ENCODE peak calls at places on chromosome 2, in five cellular contexts. E, G, C, J and R are unnamed samples.

GRCh38 chr2:109247340-109247739 is 118.3 kb downstream of the SH3RF3 start:
- DNase-seq in E (no peak), G (no peak), C (no peak), J (no peak), R (no peak)

GRCh38 chr2:240224676-240225075 is 84.2 kb upstream of the OTOS start:
- DNase-seq in E (no peak), G (no peak), C (no peak), J (no peak), R (no peak)

GRCh38 chr2:228652366-228652765 is 470.9 kb upstream of the SPHKAP start:
- DNase-seq in E (no peak), G (no peak), C (no peak), J (no peak), R (no peak)

GRCh38 chr2:235468978-235469694 is 24.7 kb upstream of the AGAP1 start:
- DNase-seq in E (no peak), G (peak), C (no peak), J (peak), R (no peak)

GRCh38 chr2:232323328-232323650 is 55.3 kb upstream of the ALPP start:
- DNase-seq in E (no peak), G (no peak), C (no peak), J (peak), R (no peak)

GRCh38 chr2:151085101-151085640 is 176.5 kb downstream of the RBM43 start:
- DNase-seq in E (no peak), G (no peak), C (no peak), J (no peak), R (no peak)

GRCh38 chr2:91477731-91478672 is 2786.5 kb downstream of the RPIA start:
- DNase-seq in E (peak), G (no peak), C (peak), J (peak), R (peak)

GRCh38 chr2:174438146-174438886 is 42.8 kb downstream of the SCRN3 start:
- DNase-seq in E (no peak), G (no peak), C (peak), J (no peak), R (no peak)

GRCh38 chr2:31192396-31193065 is 24.8 kb downstream of the CAPN14 start:
- DNase-seq in E (no peak), G (no peak), C (no peak), J (no peak), R (no peak)

GRCh38 chr2:127023504-127023903 is 83.5 kb downstream of the BIN1 start:
- DNase-seq in E (no peak), G (no peak), C (no peak), J (no peak), R (no peak)

GRCh38 chr2:9256570-9257043 is 50.0 kb downstream of the ASAP2 start:
- DNase-seq in E (no peak), G (no peak), C (no peak), J (no peak), R (no peak)

GRCh38 chr2:71452565-71452964 is 796 bp upstream of the DYSF start:
- DNase-seq in E (no peak), G (no peak), C (peak), J (no peak), R (no peak)

DNA sequence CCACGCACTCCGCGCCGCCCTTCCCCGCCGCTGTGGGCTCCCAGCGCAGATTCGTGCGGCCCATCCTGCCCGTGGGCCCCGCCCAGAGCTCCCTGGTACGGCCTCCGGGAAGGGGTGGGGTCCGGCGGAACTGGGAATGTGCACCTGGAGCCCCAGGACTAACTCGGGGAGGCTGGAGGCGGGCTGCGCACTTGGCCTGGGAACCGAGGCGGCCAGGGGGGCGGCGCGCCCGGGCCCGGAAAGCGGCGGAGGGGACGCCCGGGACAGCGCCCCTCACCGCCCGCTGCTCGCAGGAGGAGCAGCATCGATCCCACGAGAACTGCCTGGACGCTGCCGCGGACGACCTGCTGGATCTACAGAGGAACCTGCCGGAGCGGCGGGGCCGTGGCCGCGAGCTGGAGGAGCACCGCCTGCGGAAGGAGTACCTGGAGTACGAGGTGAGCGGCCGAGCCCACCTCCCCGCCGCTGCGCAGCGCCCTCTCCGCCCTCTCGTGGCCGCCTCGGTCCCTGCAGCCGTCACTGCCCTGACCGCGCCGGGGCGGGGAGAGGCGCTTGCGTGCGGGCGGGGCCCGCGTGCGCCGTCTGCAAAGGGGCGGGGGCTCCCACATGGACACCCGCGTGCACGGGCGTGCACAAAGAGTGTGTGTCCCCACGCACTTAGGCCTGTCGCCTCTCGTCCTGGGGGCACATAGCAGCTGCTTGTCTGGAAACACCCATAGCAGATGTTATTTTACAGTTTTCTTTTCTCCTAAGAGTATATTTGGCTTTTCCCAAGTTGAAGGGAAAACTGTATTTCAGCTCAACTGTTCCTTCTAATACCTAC is 25.2 kb downstream of the PSD4 start:
- DNase-seq in E (peak), G (peak), C (peak), J (peak), R (no peak)
- TF ChIP-seq POLR2A in E (peak), G (peak), C (no peak), J (no peak), R (no peak)

DNA sequence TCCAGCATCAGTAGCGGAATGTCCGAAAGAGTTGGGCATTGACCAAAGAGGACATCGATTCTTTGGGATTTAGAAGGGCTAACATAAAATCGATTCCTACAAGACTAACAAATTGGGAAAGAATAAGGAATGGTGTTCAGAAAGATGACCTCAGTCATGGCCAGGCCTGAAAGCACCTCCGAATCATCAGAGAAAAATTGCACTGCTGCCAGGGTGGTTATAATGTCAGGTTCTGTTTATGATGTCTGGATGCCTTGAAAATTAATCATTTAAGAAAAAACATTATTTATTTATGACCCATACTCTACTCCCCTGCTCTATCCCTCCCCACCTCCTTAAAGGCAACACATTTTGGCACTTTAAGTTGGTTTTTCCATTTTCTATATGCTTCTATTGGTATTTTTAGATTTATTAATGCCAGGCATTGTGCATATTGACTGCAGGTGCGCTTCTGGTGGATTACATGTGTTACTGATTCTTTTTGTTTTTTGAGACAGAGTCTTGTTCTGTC is 104.7 kb downstream of the MYCN start:
- DNase-seq in E (no peak), G (no peak), C (no peak), J (no peak), R (no peak)
- TF ChIP-seq POLR2A in E (no peak), G (no peak), C (no peak), J (no peak), R (no peak)

DNA sequence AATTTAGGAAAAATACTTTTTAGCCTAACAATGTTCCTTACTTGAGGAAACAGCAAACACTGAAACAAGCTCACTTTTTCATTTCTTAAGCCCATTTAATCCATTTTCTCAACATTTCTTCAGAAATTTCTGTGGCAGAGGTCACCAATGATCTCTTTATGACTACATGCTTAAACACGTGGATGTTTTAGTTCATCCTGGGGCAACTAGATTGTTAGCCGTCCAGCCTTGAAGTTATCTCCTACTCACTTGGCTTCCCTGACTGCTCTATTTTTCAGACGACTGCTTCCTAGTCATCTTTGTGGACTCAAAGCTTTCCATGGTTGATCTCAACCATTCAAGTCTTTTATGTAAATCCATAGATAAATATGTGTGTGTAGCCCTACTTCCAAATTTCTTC is 24.1 kb downstream of the CD302 start:
- DNase-seq in E (no peak), G (no peak), C (no peak), J (no peak), R (no peak)
- TF ChIP-seq POLR2A in E (no peak), G (no peak), C (no peak), J (no peak), R (no peak)

GRCh38 chr2:3222636-3223035 is 155.0 kb downstream of the EIPR1 start:
- DNase-seq in E (no peak), G (no peak), C (no peak), J (no peak), R (no peak)

GRCh38 chr2:3224681-3225080 is 152.9 kb downstream of the EIPR1 start:
- DNase-seq in E (no peak), G (no peak), C (no peak), J (no peak), R (no peak)

GRCh38 chr2:3219536-3219935 is 158.1 kb downstream of the EIPR1 start:
- DNase-seq in E (no peak), G (no peak), C (no peak), J (no peak), R (no peak)

GRCh38 chr2:3217646-3218045 is 160.0 kb downstream of the EIPR1 start:
- DNase-seq in E (no peak), G (no peak), C (no peak), J (no peak), R (no peak)

GRCh38 chr2:3223080-3223923 is 154.3 kb downstream of the EIPR1 start:
- DNase-seq in E (no peak), G (no peak), C (no peak), J (no peak), R (no peak)
- TF ChIP-seq POLR2A in E (no peak), G (no peak), C (no peak), J (no peak), R (no peak)

GRCh38 chr2:79359419-79359818 is 153.4 kb upstream of the CTNNA2 start:
- DNase-seq in E (no peak), G (no peak), C (no peak), J (no peak), R (no peak)
- TF ChIP-seq POLR2A in E (no peak), G (no peak), C (no peak), J (no peak), R (no peak)

DNA sequence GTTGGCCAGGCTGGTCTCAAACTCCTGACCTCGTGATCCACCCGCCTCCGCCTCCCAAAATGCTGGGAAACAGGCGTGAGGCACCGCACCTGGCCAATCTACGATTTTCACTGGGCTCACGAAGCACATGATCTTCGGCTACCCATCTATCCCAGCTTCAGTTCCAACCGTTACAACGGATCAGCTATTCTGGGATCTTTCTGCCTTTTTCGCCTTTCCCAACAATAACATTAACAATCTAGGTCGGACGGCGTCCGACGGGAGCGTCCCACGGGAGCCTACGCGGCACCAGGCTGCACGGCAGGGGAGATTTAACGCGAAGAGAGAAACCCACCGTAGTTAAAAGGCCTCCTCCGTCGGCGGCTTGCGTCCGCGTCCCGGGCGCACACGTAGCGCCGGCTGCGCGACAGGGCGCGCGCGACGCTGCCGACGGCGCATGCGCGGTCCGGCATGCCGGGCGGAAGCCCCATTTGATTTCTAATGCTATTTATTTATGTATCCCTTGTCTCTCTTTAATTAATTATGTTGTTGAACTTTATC is at the start of gene MSL3B:
- DNase-seq in E (peak), G (no peak), C (peak), J (peak), R (peak)
- TF ChIP-seq POLR2A in E (no peak), G (no peak), C (no peak), J (no peak), R (peak)